ENCODE peak calls at places on chromosomes 3 and 15, in four cellular contexts. One of them, this sample, is unnamed.

GRCh38 chr3:58484722-58485069 is 7.2 kb upstream of the KCTD6 start:
- DNase-seq in fibroblast of lung: no peak
- DNase-seq in mesothelial cell of epicardium: no peak
- DNase-seq in upper lobe of left lung: no peak
- DNase-seq in this sample: no peak

GRCh38 chr3:56131976-56132590 is 336.2 kb downstream of the ERC2 start:
- DNase-seq in fibroblast of lung: peak; percentile 96
- DNase-seq in upper lobe of left lung: no peak
- DNase-seq in mesothelial cell of epicardium: no peak
- DNase-seq in this sample: peak; percentile 95

GRCh38 chr3:126340943-126341754 is 16.1 kb downstream of the KLF15 start:
- DNase-seq in upper lobe of left lung: no peak
- DNase-seq in fibroblast of lung: no peak
- DNase-seq in mesothelial cell of epicardium: peak; percentile 14
- DNase-seq in this sample: no peak

GRCh38 chr3:64489361-64490044 is 198.3 kb downstream of the ADAMTS9 start:
- DNase-seq in mesothelial cell of epicardium: peak; percentile 46
- DNase-seq in upper lobe of left lung: peak; percentile 80
- DNase-seq in fibroblast of lung: peak; percentile 22
- DNase-seq in this sample: no peak

GRCh38 chr3:165457096-165457495 is 260.9 kb upstream of the SLITRK3 start:
- DNase-seq in mesothelial cell of epicardium: no peak
- DNase-seq in fibroblast of lung: no peak
- DNase-seq in upper lobe of left lung: no peak
- DNase-seq in this sample: no peak

GRCh38 chr3:127694467-127695215 is 21.9 kb downstream of the ABTB1 start:
- DNase-seq in fibroblast of lung: peak; percentile 11
- DNase-seq in mesothelial cell of epicardium: no peak
- DNase-seq in upper lobe of left lung: no peak
- DNase-seq in this sample: peak; percentile 76

GRCh38 chr3:13541691-13542090 is 7.2 kb upstream of the FBLN2 start:
- DNase-seq in upper lobe of left lung: no peak
- DNase-seq in mesothelial cell of epicardium: no peak
- DNase-seq in fibroblast of lung: peak; percentile 72
- DNase-seq in this sample: no peak

GRCh38 chr3:188380252-188380651 is 226.3 kb downstream of the LPP start:
- DNase-seq in mesothelial cell of epicardium: no peak
- DNase-seq in upper lobe of left lung: no peak
- DNase-seq in fibroblast of lung: no peak
- DNase-seq in this sample: no peak

GRCh38 chr3:61250784-61251173 is 473 bp downstream of the FHIT start:
- DNase-seq in mesothelial cell of epicardium: no peak
- DNase-seq in upper lobe of left lung: no peak
- DNase-seq in fibroblast of lung: no peak
- DNase-seq in this sample: peak; percentile 71

GRCh38 chr15:89971592-89971997 is 29.5 kb upstream of the ZNF710 start:
- DNase-seq in fibroblast of lung: peak; percentile 35
- DNase-seq in mesothelial cell of epicardium: peak; percentile 30
- DNase-seq in upper lobe of left lung: peak; percentile 38
- DNase-seq in this sample: peak; percentile 76

DNA sequence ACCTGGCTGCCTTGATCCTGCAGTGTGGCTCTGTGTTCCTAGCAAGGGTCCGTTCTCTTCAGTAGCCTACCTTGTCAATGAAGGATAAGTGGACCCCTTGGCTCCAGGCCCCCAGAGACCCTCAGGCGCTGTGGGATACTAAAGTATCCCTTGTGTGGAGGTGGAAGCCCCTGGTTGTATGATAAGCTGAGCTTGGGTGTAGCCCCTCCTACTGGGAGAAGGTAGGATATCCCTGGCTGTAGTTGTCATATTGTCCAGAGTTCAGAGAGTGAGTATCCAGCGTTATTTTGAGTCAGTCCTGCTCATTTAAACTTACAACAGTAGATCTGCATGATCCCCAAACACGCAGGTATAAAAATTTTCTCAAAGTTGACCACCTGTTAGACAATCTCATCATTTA is 496.8 kb downstream of the CNTN4 start:
- DNase-seq in upper lobe of left lung: no peak
- DNase-seq in mesothelial cell of epicardium: no peak
- DNase-seq in fibroblast of lung: no peak
- DNase-seq in this sample: no peak
- TF ChIP-seq CTCF in upper lobe of left lung: no peak
- TF ChIP-seq CTCF in mesothelial cell of epicardium: no peak
- TF ChIP-seq CTCF in fibroblast of lung: no peak
- TF ChIP-seq CTCF in this sample: no peak

GRCh38 chr3:151085227-151085888 is at the start of gene MED12L:
- DNase-seq in upper lobe of left lung: peak; percentile 95
- DNase-seq in mesothelial cell of epicardium: peak; percentile 65
- DNase-seq in fibroblast of lung: peak; percentile 86
- DNase-seq in this sample: peak; percentile 60
- TF ChIP-seq CTCF in upper lobe of left lung: no peak
- TF ChIP-seq CTCF in mesothelial cell of epicardium: no peak
- TF ChIP-seq CTCF in fibroblast of lung: no peak
- TF ChIP-seq CTCF in this sample: no peak

GRCh38 chr3:50122071-50122470 is 33.1 kb upstream of the SEMA3F start:
- DNase-seq in fibroblast of lung: no peak
- DNase-seq in upper lobe of left lung: no peak
- DNase-seq in mesothelial cell of epicardium: no peak
- DNase-seq in this sample: peak; percentile 28
- TF ChIP-seq CTCF in fibroblast of lung: no peak
- TF ChIP-seq CTCF in upper lobe of left lung: no peak
- TF ChIP-seq CTCF in mesothelial cell of epicardium: no peak
- TF ChIP-seq CTCF in this sample: no peak

DNA sequence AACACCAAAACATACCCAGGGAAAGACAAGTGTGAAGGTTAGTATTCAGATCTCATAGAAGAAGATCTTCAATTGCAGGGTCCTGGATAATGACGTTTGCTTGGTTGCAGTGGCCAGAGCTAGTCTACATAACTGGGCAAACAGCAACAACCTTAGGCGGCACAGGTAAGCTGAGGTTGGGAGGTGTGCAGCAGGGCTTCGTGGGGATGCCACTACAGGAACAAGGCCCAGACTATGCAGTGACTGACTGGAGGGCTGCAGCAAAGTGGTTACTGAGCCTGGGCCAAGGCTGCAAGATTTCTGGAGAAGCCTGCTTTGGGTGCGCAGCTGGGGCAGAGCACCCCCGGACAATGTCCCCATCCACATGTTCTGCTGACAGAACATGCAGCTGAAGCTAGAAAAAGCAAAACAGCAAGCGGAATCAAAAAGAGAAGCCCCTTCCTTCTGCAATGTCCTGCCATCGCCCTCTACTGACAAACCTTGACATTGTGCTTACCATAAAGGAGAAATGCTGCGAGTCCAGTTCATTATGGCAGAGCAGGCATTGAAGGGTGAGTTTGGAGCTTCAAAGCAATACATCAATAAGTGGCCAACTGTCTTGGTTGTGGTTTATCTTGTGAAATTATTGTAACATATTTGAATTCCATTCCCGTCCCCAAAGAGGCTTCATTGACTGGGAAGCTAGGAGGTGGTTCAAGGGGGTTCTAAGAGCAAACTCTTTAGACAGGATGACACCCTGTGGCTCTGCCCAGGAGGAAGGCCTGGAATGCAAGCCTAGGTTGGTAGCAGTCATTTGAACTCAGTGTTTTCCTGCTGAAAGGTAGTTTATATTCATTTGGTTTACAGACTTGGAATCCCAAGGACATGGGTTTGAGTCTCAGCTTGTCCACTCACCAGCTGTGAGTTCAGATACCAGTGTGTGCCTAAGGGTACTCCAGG is 217.0 kb downstream of the PDCD6IP start:
- DNase-seq in upper lobe of left lung: no peak
- DNase-seq in mesothelial cell of epicardium: no peak
- DNase-seq in fibroblast of lung: no peak
- DNase-seq in this sample: no peak
- TF ChIP-seq CTCF in upper lobe of left lung: no peak
- TF ChIP-seq CTCF in mesothelial cell of epicardium: no peak
- TF ChIP-seq CTCF in fibroblast of lung: peak; percentile 54
- TF ChIP-seq CTCF in this sample: no peak

GRCh38 chr3:138348950-138349739 is 766 bp downstream of the MRAS start:
- DNase-seq in fibroblast of lung: peak; percentile 25
- DNase-seq in upper lobe of left lung: no peak
- DNase-seq in mesothelial cell of epicardium: no peak
- DNase-seq in this sample: no peak

GRCh38 chr3:138351151-138351550 is 2.8 kb downstream of the MRAS start:
- DNase-seq in upper lobe of left lung: no peak
- DNase-seq in mesothelial cell of epicardium: no peak
- DNase-seq in fibroblast of lung: peak; percentile 17
- DNase-seq in this sample: no peak

GRCh38 chr3:138347084-138347483 is 1.3 kb upstream of the MRAS start:
- DNase-seq in upper lobe of left lung: no peak
- DNase-seq in mesothelial cell of epicardium: no peak
- DNase-seq in fibroblast of lung: no peak
- DNase-seq in this sample: no peak

GRCh38 chr3:138349926-138350665 is 1.7 kb downstream of the MRAS start:
- DNase-seq in fibroblast of lung: peak; percentile 25
- DNase-seq in mesothelial cell of epicardium: no peak
- DNase-seq in upper lobe of left lung: no peak
- DNase-seq in this sample: no peak

GRCh38 chr3:138348107-138348949 is at the start of gene MRAS:
- DNase-seq in upper lobe of left lung: peak; percentile 96
- DNase-seq in mesothelial cell of epicardium: peak; percentile 48
- DNase-seq in fibroblast of lung: peak; percentile 80
- DNase-seq in this sample: peak; percentile 71
- TF ChIP-seq CTCF in upper lobe of left lung: peak; percentile 24
- TF ChIP-seq CTCF in mesothelial cell of epicardium: peak; percentile 37
- TF ChIP-seq CTCF in fibroblast of lung: no peak
- TF ChIP-seq CTCF in this sample: peak; percentile 16

GRCh38 chr15:45112592-45113379 is 1.2 kb downstream of the DUOX2 start:
- DNase-seq in upper lobe of left lung: peak; percentile 80
- DNase-seq in fibroblast of lung: no peak
- DNase-seq in mesothelial cell of epicardium: no peak
- DNase-seq in this sample: no peak

GRCh38 chr15:45111390-45112142 is 2.4 kb downstream of the DUOX2 start:
- DNase-seq in fibroblast of lung: no peak
- DNase-seq in upper lobe of left lung: peak; percentile 81
- DNase-seq in mesothelial cell of epicardium: no peak
- DNase-seq in this sample: no peak

GRCh38 chr15:45112143-45112591 is 1.8 kb downstream of the DUOX2 start:
- DNase-seq in mesothelial cell of epicardium: no peak
- DNase-seq in fibroblast of lung: no peak
- DNase-seq in upper lobe of left lung: no peak
- DNase-seq in this sample: no peak

GRCh38 chr15:45107941-45108630 is 5.9 kb downstream of the DUOX2 start:
- DNase-seq in mesothelial cell of epicardium: peak; percentile 12
- DNase-seq in fibroblast of lung: no peak
- DNase-seq in upper lobe of left lung: no peak
- DNase-seq in this sample: no peak

GRCh38 chr15:45110256-45110820 is 3.6 kb downstream of the DUOX2 start:
- DNase-seq in mesothelial cell of epicardium: no peak
- DNase-seq in upper lobe of left lung: no peak
- DNase-seq in fibroblast of lung: no peak
- DNase-seq in this sample: no peak
- TF ChIP-seq CTCF in mesothelial cell of epicardium: no peak
- TF ChIP-seq CTCF in upper lobe of left lung: no peak
- TF ChIP-seq CTCF in fibroblast of lung: no peak
- TF ChIP-seq CTCF in this sample: no peak